ENCODE peak calls at places on chromosomes 2 and 18, in eight cellular contexts. One of them, this sample, is unnamed.

GRCh38 chr2:109144271-109144670 is 15.3 kb downstream of the SH3RF3 start:
- DNase-seq in adrenal gland: no peak
- DNase-seq in heart left ventricle: no peak
- DNase-seq in stomach: no peak
- DNase-seq in breast epithelium: no peak
- DNase-seq in A549: no peak
- DNase-seq in endothelial cell of umbilical vein: no peak
- DNase-seq in IMR-90: no peak
- DNase-seq in this sample: no peak

GRCh38 chr2:130382313-130382917 is 26.6 kb downstream of the PTPN18 start:
- DNase-seq in heart left ventricle: no peak
- DNase-seq in breast epithelium: no peak
- DNase-seq in stomach: no peak
- DNase-seq in endothelial cell of umbilical vein: no peak
- DNase-seq in adrenal gland: no peak
- DNase-seq in A549: no peak
- DNase-seq in IMR-90: no peak
- DNase-seq in this sample: no peak

GRCh38 chr2:229408356-229408755 is 137.3 kb upstream of the PID1 start:
- DNase-seq in adrenal gland: peak; percentile 60
- DNase-seq in stomach: peak; percentile 38
- DNase-seq in IMR-90: peak; percentile 91
- DNase-seq in heart left ventricle: no peak
- DNase-seq in breast epithelium: peak; percentile 53
- DNase-seq in endothelial cell of umbilical vein: peak; percentile 35
- DNase-seq in A549: peak; percentile 97
- DNase-seq in this sample: peak; percentile 17

GRCh38 chr2:209960676-209961630 is 41.5 kb upstream of the RPE start:
- DNase-seq in endothelial cell of umbilical vein: peak; percentile 65
- DNase-seq in adrenal gland: peak; percentile 56
- DNase-seq in A549: peak; percentile 60
- DNase-seq in breast epithelium: no peak
- DNase-seq in IMR-90: peak; percentile 37
- DNase-seq in heart left ventricle: peak; percentile 25
- DNase-seq in stomach: peak; percentile 61
- DNase-seq in this sample: peak; percentile 47

GRCh38 chr2:126117886-126118285 is 538.1 kb upstream of the GYPC start:
- DNase-seq in adrenal gland: no peak
- DNase-seq in IMR-90: no peak
- DNase-seq in breast epithelium: no peak
- DNase-seq in stomach: no peak
- DNase-seq in heart left ventricle: no peak
- DNase-seq in endothelial cell of umbilical vein: no peak
- DNase-seq in A549: no peak
- DNase-seq in this sample: no peak

GRCh38 chr2:237441605-237442004 is 27.6 kb upstream of the COL6A3 start:
- DNase-seq in breast epithelium: no peak
- DNase-seq in IMR-90: peak; percentile 89
- DNase-seq in A549: no peak
- DNase-seq in heart left ventricle: no peak
- DNase-seq in adrenal gland: no peak
- DNase-seq in stomach: no peak
- DNase-seq in endothelial cell of umbilical vein: no peak
- DNase-seq in this sample: no peak

GRCh38 chr2:160406591-160407392 is 86.8 kb downstream of the RBMS1 start:
- DNase-seq in endothelial cell of umbilical vein: peak; percentile 77
- DNase-seq in stomach: peak; percentile 50
- DNase-seq in A549: peak; percentile 88
- DNase-seq in heart left ventricle: peak; percentile 64
- DNase-seq in IMR-90: peak; percentile 80
- DNase-seq in adrenal gland: peak; percentile 74
- DNase-seq in breast epithelium: peak; percentile 51
- DNase-seq in this sample: peak; percentile 76

GRCh38 chr18:5582849-5583667 is 39.3 kb upstream of the EPB41L3 start:
- DNase-seq in IMR-90: peak; percentile 62
- DNase-seq in heart left ventricle: peak; percentile 20
- DNase-seq in adrenal gland: peak; percentile 44
- DNase-seq in A549: no peak
- DNase-seq in breast epithelium: no peak
- DNase-seq in endothelial cell of umbilical vein: peak; percentile 90
- DNase-seq in stomach: no peak
- DNase-seq in this sample: no peak

GRCh38 chr2:203432811-203433210 is 102.3 kb downstream of the RAPH1 start:
- DNase-seq in endothelial cell of umbilical vein: no peak
- DNase-seq in IMR-90: no peak
- DNase-seq in breast epithelium: no peak
- DNase-seq in A549: no peak
- DNase-seq in heart left ventricle: no peak
- DNase-seq in stomach: no peak
- DNase-seq in adrenal gland: no peak
- DNase-seq in this sample: no peak

GRCh38 chr2:164620873-164621760 is at the start of gene GRB14:
- DNase-seq in endothelial cell of umbilical vein: peak; percentile 34
- DNase-seq in adrenal gland: no peak
- DNase-seq in A549: peak; percentile 76
- DNase-seq in heart left ventricle: peak; percentile 37
- DNase-seq in IMR-90: no peak
- DNase-seq in breast epithelium: peak; percentile 41
- DNase-seq in stomach: peak; percentile 45
- DNase-seq in this sample: peak; percentile 35

GRCh38 chr2:200860092-200860795 is 4.2 kb downstream of the CLK1 start:
- DNase-seq in IMR-90: no peak
- DNase-seq in heart left ventricle: no peak
- DNase-seq in A549: no peak
- DNase-seq in stomach: no peak
- DNase-seq in endothelial cell of umbilical vein: peak; percentile 49
- DNase-seq in breast epithelium: no peak
- DNase-seq in adrenal gland: peak; percentile 62
- DNase-seq in this sample: no peak

GRCh38 chr2:70855679-70856078 is 20.1 kb upstream of the CD207 start:
- DNase-seq in adrenal gland: no peak
- DNase-seq in A549: no peak
- DNase-seq in stomach: no peak
- DNase-seq in IMR-90: peak; percentile 13
- DNase-seq in breast epithelium: no peak
- DNase-seq in heart left ventricle: no peak
- DNase-seq in endothelial cell of umbilical vein: no peak
- DNase-seq in this sample: no peak

GRCh38 chr2:70854416-70854815 is 18.8 kb upstream of the CD207 start:
- DNase-seq in stomach: no peak
- DNase-seq in heart left ventricle: no peak
- DNase-seq in IMR-90: no peak
- DNase-seq in breast epithelium: no peak
- DNase-seq in A549: no peak
- DNase-seq in endothelial cell of umbilical vein: no peak
- DNase-seq in adrenal gland: no peak
- DNase-seq in this sample: no peak

GRCh38 chr2:70852824-70853223 is 17.2 kb upstream of the CD207 start:
- DNase-seq in endothelial cell of umbilical vein: no peak
- DNase-seq in heart left ventricle: no peak
- DNase-seq in breast epithelium: no peak
- DNase-seq in A549: no peak
- DNase-seq in IMR-90: no peak
- DNase-seq in adrenal gland: no peak
- DNase-seq in stomach: no peak
- DNase-seq in this sample: no peak

GRCh38 chr2:70851704-70852103 is 16.1 kb upstream of the CD207 start:
- DNase-seq in breast epithelium: no peak
- DNase-seq in endothelial cell of umbilical vein: no peak
- DNase-seq in heart left ventricle: no peak
- DNase-seq in IMR-90: no peak
- DNase-seq in adrenal gland: no peak
- DNase-seq in A549: no peak
- DNase-seq in stomach: no peak
- DNase-seq in this sample: no peak

GRCh38 chr2:70850905-70851304 is 15.3 kb upstream of the CD207 start:
- DNase-seq in stomach: no peak
- DNase-seq in IMR-90: no peak
- DNase-seq in breast epithelium: no peak
- DNase-seq in heart left ventricle: no peak
- DNase-seq in endothelial cell of umbilical vein: no peak
- DNase-seq in A549: no peak
- DNase-seq in adrenal gland: no peak
- DNase-seq in this sample: no peak
- TF ChIP-seq POLR2A in stomach: no peak
- TF ChIP-seq POLR2A in IMR-90: no peak
- TF ChIP-seq POLR2A in breast epithelium: no peak
- TF ChIP-seq POLR2A in heart left ventricle: no peak
- TF ChIP-seq POLR2A in endothelial cell of umbilical vein: no peak
- TF ChIP-seq POLR2A in A549: no peak
- TF ChIP-seq POLR2A in adrenal gland: no peak
- TF ChIP-seq POLR2A in this sample: no peak

GRCh38 chr2:3008551-3009498 is 368.8 kb downstream of the EIPR1 start:
- DNase-seq in breast epithelium: no peak
- DNase-seq in stomach: no peak
- DNase-seq in heart left ventricle: no peak
- DNase-seq in endothelial cell of umbilical vein: no peak
- DNase-seq in adrenal gland: no peak
- DNase-seq in IMR-90: no peak
- DNase-seq in A549: no peak
- DNase-seq in this sample: no peak

GRCh38 chr2:3005859-3006258 is 371.8 kb downstream of the EIPR1 start:
- DNase-seq in IMR-90: no peak
- DNase-seq in heart left ventricle: no peak
- DNase-seq in endothelial cell of umbilical vein: no peak
- DNase-seq in adrenal gland: no peak
- DNase-seq in breast epithelium: no peak
- DNase-seq in A549: no peak
- DNase-seq in stomach: no peak
- DNase-seq in this sample: no peak

GRCh38 chr2:3001595-3002184 is 375.9 kb downstream of the EIPR1 start:
- DNase-seq in A549: peak; percentile 42
- DNase-seq in stomach: no peak
- DNase-seq in adrenal gland: peak; percentile 35
- DNase-seq in IMR-90: no peak
- DNase-seq in breast epithelium: no peak
- DNase-seq in heart left ventricle: no peak
- DNase-seq in endothelial cell of umbilical vein: no peak
- DNase-seq in this sample: peak; percentile 13

GRCh38 chr2:3009499-3009882 is 368.1 kb downstream of the EIPR1 start:
- DNase-seq in breast epithelium: no peak
- DNase-seq in endothelial cell of umbilical vein: no peak
- DNase-seq in adrenal gland: no peak
- DNase-seq in IMR-90: no peak
- DNase-seq in A549: no peak
- DNase-seq in heart left ventricle: no peak
- DNase-seq in stomach: no peak
- DNase-seq in this sample: no peak

DNA sequence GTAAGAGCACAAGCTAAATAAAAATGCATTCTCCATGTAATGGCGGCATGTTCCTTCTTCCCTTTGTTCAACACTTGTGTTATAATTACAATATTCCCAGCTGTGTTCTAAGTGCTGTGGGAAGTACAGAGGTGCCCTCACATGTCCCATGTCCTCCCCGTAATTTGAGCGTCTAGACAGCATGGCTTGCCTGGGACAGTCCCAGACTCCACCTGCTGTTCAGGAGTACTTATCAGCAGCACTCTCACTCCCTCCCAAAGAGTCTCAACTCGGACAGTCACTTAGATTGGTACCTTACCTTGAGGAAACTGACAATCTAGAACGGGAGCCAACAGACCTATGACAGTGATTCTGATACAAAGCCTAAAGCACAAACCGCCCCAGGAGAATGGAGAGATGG is 370.5 kb downstream of the EIPR1 start:
- DNase-seq in stomach: no peak
- DNase-seq in endothelial cell of umbilical vein: no peak
- DNase-seq in IMR-90: no peak
- DNase-seq in heart left ventricle: no peak
- DNase-seq in adrenal gland: no peak
- DNase-seq in A549: no peak
- DNase-seq in breast epithelium: no peak
- DNase-seq in this sample: no peak
- TF ChIP-seq POLR2A in stomach: no peak
- TF ChIP-seq POLR2A in endothelial cell of umbilical vein: no peak
- TF ChIP-seq POLR2A in IMR-90: no peak
- TF ChIP-seq POLR2A in heart left ventricle: no peak
- TF ChIP-seq POLR2A in adrenal gland: no peak
- TF ChIP-seq POLR2A in A549: no peak
- TF ChIP-seq POLR2A in breast epithelium: no peak
- TF ChIP-seq POLR2A in this sample: no peak

DNA sequence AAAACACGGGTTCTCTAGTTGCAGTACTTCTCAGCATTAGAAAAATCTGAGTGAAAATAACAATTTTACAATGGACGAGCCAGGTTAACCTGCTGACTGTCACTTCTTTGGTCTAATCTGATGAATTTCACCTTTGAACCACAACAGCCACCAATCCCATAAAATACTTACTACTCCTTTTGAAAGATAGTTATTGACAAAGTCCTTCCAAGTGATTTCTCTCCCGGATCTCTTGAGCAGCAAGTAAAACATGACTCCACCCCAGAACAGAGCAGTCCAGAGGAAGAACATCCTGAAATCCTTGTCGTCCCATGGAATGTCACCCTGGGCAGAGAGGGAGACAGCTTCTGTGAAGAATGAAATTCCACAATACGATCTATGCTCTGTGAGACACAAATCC is 10.2 kb downstream of the AFG3L2 start:
- DNase-seq in stomach: no peak
- DNase-seq in IMR-90: no peak
- DNase-seq in A549: no peak
- DNase-seq in adrenal gland: no peak
- DNase-seq in breast epithelium: no peak
- DNase-seq in heart left ventricle: no peak
- DNase-seq in endothelial cell of umbilical vein: no peak
- DNase-seq in this sample: no peak
- TF ChIP-seq POLR2A in stomach: no peak
- TF ChIP-seq POLR2A in IMR-90: no peak
- TF ChIP-seq POLR2A in A549: no peak
- TF ChIP-seq POLR2A in adrenal gland: no peak
- TF ChIP-seq POLR2A in breast epithelium: no peak
- TF ChIP-seq POLR2A in heart left ventricle: no peak
- TF ChIP-seq POLR2A in endothelial cell of umbilical vein: no peak
- TF ChIP-seq POLR2A in this sample: no peak

DNA sequence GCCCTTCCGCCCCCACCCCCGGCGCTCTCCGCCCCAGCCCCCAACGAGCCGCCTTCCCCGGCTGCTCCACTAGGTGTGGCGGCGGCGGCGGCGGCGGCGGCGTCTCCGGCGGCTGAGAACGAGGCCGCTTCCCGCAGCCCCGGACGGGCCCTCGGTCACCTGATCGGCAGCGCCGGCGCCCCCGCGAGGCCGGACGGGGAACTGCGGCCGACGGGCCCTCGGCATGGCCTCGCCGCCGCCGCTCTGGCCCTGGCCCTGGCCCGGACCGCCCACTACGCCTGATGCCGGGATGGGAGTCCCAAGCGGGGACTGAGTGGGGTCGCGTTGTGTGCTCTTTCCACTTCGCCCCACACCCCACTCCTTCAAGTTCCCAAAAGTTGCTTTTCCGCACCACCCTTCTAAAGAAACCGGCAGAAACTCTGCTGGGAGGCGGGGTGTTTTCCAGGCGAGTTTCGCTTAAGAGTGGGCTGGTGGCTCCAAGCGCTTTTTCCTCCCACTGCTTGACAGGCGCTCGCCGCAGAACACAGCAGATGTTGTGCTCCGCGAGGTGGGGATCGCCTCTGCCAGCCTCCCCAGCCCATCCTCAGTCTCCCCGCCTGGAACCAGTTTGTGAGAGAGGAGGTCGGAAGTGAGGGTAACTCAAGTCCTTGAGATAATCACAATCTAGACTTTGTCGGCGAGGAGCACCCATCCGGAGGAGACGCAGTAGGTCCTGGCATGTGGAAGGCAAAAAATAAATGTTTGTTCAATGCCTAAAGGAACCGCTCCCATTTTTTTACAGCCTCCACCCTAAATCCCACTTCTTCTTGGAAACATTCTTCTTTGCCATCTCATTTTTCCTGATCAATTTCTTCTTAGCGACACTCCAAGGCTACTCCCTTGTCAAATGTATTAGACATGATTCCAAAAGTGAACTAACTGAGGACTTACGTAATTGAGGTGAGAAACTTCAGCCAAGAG is at the start of gene NCKAP1:
- DNase-seq in heart left ventricle: peak; percentile 93
- DNase-seq in breast epithelium: peak; percentile 84
- DNase-seq in stomach: peak; percentile 94
- DNase-seq in A549: peak; percentile 89
- DNase-seq in adrenal gland: peak; percentile 88
- DNase-seq in endothelial cell of umbilical vein: peak; percentile 88
- DNase-seq in IMR-90: peak; percentile 70
- DNase-seq in this sample: peak; percentile 90
- TF ChIP-seq POLR2A in heart left ventricle: no peak
- TF ChIP-seq POLR2A in breast epithelium: no peak
- TF ChIP-seq POLR2A in stomach: no peak
- TF ChIP-seq POLR2A in A549: no peak
- TF ChIP-seq POLR2A in adrenal gland: peak; percentile 47
- TF ChIP-seq POLR2A in endothelial cell of umbilical vein: no peak
- TF ChIP-seq POLR2A in IMR-90: no peak
- TF ChIP-seq POLR2A in this sample: peak; percentile 55